ENCODE peak calls at places on chromosome 12, in six cellular contexts. One of them, this sample, is unnamed.

GRCh38 chr12:113088971-113089756 is 32.6 kb downstream of the DTX1 start:
- DNase-seq in T-cell: peak; percentile 25
- DNase-seq in left cardiac atrium: no peak
- DNase-seq in CD8-positive, alpha-beta memory T cell: peak; percentile 17
- DNase-seq in BJ: no peak
- DNase-seq in DMS 273 treated with DMSO at 0.1 percent for 48 hours: no peak
- DNase-seq in this sample: no peak

GRCh38 chr12:126343352-126343751 is 1278.1 kb downstream of the AACS start:
- DNase-seq in T-cell: no peak
- DNase-seq in left cardiac atrium: no peak
- DNase-seq in CD8-positive, alpha-beta memory T cell: no peak
- DNase-seq in BJ: no peak
- DNase-seq in DMS 273 treated with DMSO at 0.1 percent for 48 hours: no peak
- DNase-seq in this sample: no peak

GRCh38 chr12:53213348-53213747 is 6.3 kb upstream of the ITGB7 start:
- DNase-seq in T-cell: peak; percentile 86
- DNase-seq in left cardiac atrium: peak; percentile 91
- DNase-seq in CD8-positive, alpha-beta memory T cell: peak; percentile 80
- DNase-seq in BJ: no peak
- DNase-seq in DMS 273 treated with DMSO at 0.1 percent for 48 hours: peak; percentile 6
- DNase-seq in this sample: peak; percentile 86

GRCh38 chr12:71456316-71456715 is 16.7 kb downstream of the LGR5 start:
- DNase-seq in T-cell: no peak
- DNase-seq in left cardiac atrium: no peak
- DNase-seq in CD8-positive, alpha-beta memory T cell: no peak
- DNase-seq in BJ: no peak
- DNase-seq in DMS 273 treated with DMSO at 0.1 percent for 48 hours: no peak
- DNase-seq in this sample: no peak

GRCh38 chr12:8687846-8688601 is 9.8 kb upstream of the RIMKLB start:
- DNase-seq in T-cell: no peak
- DNase-seq in left cardiac atrium: peak; percentile 35
- DNase-seq in CD8-positive, alpha-beta memory T cell: no peak
- DNase-seq in BJ: no peak
- DNase-seq in DMS 273 treated with DMSO at 0.1 percent for 48 hours: peak; percentile 46
- DNase-seq in this sample: peak; percentile 67

GRCh38 chr12:104695453-104696148 is 238.9 kb downstream of the CHST11 start:
- DNase-seq in T-cell: peak; percentile 59
- DNase-seq in left cardiac atrium: no peak
- DNase-seq in CD8-positive, alpha-beta memory T cell: peak; percentile 72
- DNase-seq in BJ: no peak
- DNase-seq in DMS 273 treated with DMSO at 0.1 percent for 48 hours: no peak
- DNase-seq in this sample: no peak

GRCh38 chr12:105033851-105034250 is 47.7 kb downstream of the NOPCHAP1 start:
- DNase-seq in T-cell: no peak
- DNase-seq in left cardiac atrium: no peak
- DNase-seq in CD8-positive, alpha-beta memory T cell: no peak
- DNase-seq in BJ: no peak
- DNase-seq in DMS 273 treated with DMSO at 0.1 percent for 48 hours: no peak
- DNase-seq in this sample: no peak

GRCh38 chr12:2686280-2686646 is 108.5 kb upstream of the FKBP4 start:
- DNase-seq in T-cell: no peak
- DNase-seq in left cardiac atrium: no peak
- DNase-seq in CD8-positive, alpha-beta memory T cell: no peak
- DNase-seq in BJ: no peak
- DNase-seq in DMS 273 treated with DMSO at 0.1 percent for 48 hours: no peak
- DNase-seq in this sample: no peak

GRCh38 chr12:75481774-75482173 is 1.2 kb downstream of the GLIPR1 start:
- DNase-seq in T-cell: no peak
- DNase-seq in left cardiac atrium: no peak
- DNase-seq in CD8-positive, alpha-beta memory T cell: no peak
- DNase-seq in BJ: no peak
- DNase-seq in DMS 273 treated with DMSO at 0.1 percent for 48 hours: no peak
- DNase-seq in this sample: no peak

GRCh38 chr12:113232787-113233585 is 11.7 kb downstream of the TPCN1 start:
- DNase-seq in T-cell: peak; percentile 70
- DNase-seq in left cardiac atrium: no peak
- DNase-seq in CD8-positive, alpha-beta memory T cell: peak; percentile 82
- DNase-seq in BJ: no peak
- DNase-seq in DMS 273 treated with DMSO at 0.1 percent for 48 hours: peak; percentile 72
- DNase-seq in this sample: peak; percentile 48

GRCh38 chr12:15050664-15051063 is 77.8 kb downstream of the PDE6H start:
- DNase-seq in T-cell: peak; percentile 8
- DNase-seq in left cardiac atrium: no peak
- DNase-seq in CD8-positive, alpha-beta memory T cell: no peak
- DNase-seq in BJ: no peak
- DNase-seq in DMS 273 treated with DMSO at 0.1 percent for 48 hours: peak; percentile 16
- DNase-seq in this sample: no peak

GRCh38 chr12:2481346-2481745 is 313.4 kb upstream of the FKBP4 start:
- DNase-seq in T-cell: no peak
- DNase-seq in left cardiac atrium: no peak
- DNase-seq in CD8-positive, alpha-beta memory T cell: no peak
- DNase-seq in BJ: no peak
- DNase-seq in DMS 273 treated with DMSO at 0.1 percent for 48 hours: no peak
- DNase-seq in this sample: no peak

GRCh38 chr12:63857771-63858670 is 13.5 kb downstream of the SRGAP1 start:
- DNase-seq in T-cell: no peak
- DNase-seq in left cardiac atrium: no peak
- DNase-seq in CD8-positive, alpha-beta memory T cell: no peak
- DNase-seq in BJ: no peak
- DNase-seq in DMS 273 treated with DMSO at 0.1 percent for 48 hours: no peak
- DNase-seq in this sample: peak; percentile 28

GRCh38 chr12:3317481-3317815 is 173.6 kb upstream of the PRMT8 start:
- DNase-seq in T-cell: no peak
- DNase-seq in left cardiac atrium: no peak
- DNase-seq in CD8-positive, alpha-beta memory T cell: no peak
- DNase-seq in BJ: no peak
- DNase-seq in DMS 273 treated with DMSO at 0.1 percent for 48 hours: no peak
- DNase-seq in this sample: no peak

GRCh38 chr12:77888611-77889010 is 57.9 kb downstream of the NAV3 start:
- DNase-seq in T-cell: no peak
- DNase-seq in left cardiac atrium: no peak
- DNase-seq in CD8-positive, alpha-beta memory T cell: no peak
- DNase-seq in BJ: no peak
- DNase-seq in DMS 273 treated with DMSO at 0.1 percent for 48 hours: no peak
- DNase-seq in this sample: no peak

GRCh38 chr12:91490667-91491309 is 308.2 kb upstream of the DCN start:
- DNase-seq in T-cell: no peak
- DNase-seq in left cardiac atrium: no peak
- DNase-seq in CD8-positive, alpha-beta memory T cell: no peak
- DNase-seq in BJ: no peak
- DNase-seq in DMS 273 treated with DMSO at 0.1 percent for 48 hours: no peak
- DNase-seq in this sample: no peak

GRCh38 chr12:115999582-115999981 is 277.9 kb downstream of the MED13L start:
- DNase-seq in T-cell: no peak
- DNase-seq in left cardiac atrium: no peak
- DNase-seq in CD8-positive, alpha-beta memory T cell: no peak
- DNase-seq in BJ: no peak
- DNase-seq in DMS 273 treated with DMSO at 0.1 percent for 48 hours: no peak
- DNase-seq in this sample: no peak

GRCh38 chr12:7101694-7102131 is 7.3 kb downstream of the C1RL start:
- DNase-seq in T-cell: no peak
- DNase-seq in left cardiac atrium: no peak
- DNase-seq in CD8-positive, alpha-beta memory T cell: no peak
- DNase-seq in BJ: no peak
- DNase-seq in DMS 273 treated with DMSO at 0.1 percent for 48 hours: no peak
- DNase-seq in this sample: no peak

GRCh38 chr12:121490401-121491257 is 90.2 kb downstream of the KDM2B start:
- DNase-seq in T-cell: no peak
- DNase-seq in left cardiac atrium: no peak
- DNase-seq in CD8-positive, alpha-beta memory T cell: no peak
- DNase-seq in BJ: no peak
- DNase-seq in DMS 273 treated with DMSO at 0.1 percent for 48 hours: no peak
- DNase-seq in this sample: no peak

GRCh38 chr12:97794335-97794734 is 331.7 kb downstream of the RMST start:
- DNase-seq in T-cell: no peak
- DNase-seq in left cardiac atrium: no peak
- DNase-seq in CD8-positive, alpha-beta memory T cell: no peak
- DNase-seq in BJ: no peak
- DNase-seq in DMS 273 treated with DMSO at 0.1 percent for 48 hours: no peak
- DNase-seq in this sample: no peak

GRCh38 chr12:6852651-6853354 is 853 bp downstream of the USP5 start:
- DNase-seq in T-cell: peak; percentile 49
- DNase-seq in left cardiac atrium: peak; percentile 56
- DNase-seq in CD8-positive, alpha-beta memory T cell: peak; percentile 47
- DNase-seq in BJ: no peak
- DNase-seq in DMS 273 treated with DMSO at 0.1 percent for 48 hours: peak; percentile 32
- DNase-seq in this sample: peak; percentile 63

GRCh38 chr12:108613548-108613947 is 15.7 kb upstream of the TMEM119 start:
- DNase-seq in T-cell: no peak
- DNase-seq in left cardiac atrium: no peak
- DNase-seq in CD8-positive, alpha-beta memory T cell: no peak
- DNase-seq in BJ: no peak
- DNase-seq in DMS 273 treated with DMSO at 0.1 percent for 48 hours: no peak
- DNase-seq in this sample: no peak

GRCh38 chr12:101925352-101925751 is 48.0 kb downstream of the DRAM1 start:
- DNase-seq in T-cell: no peak
- DNase-seq in left cardiac atrium: peak; percentile 78
- DNase-seq in CD8-positive, alpha-beta memory T cell: no peak
- DNase-seq in BJ: peak; percentile 97
- DNase-seq in DMS 273 treated with DMSO at 0.1 percent for 48 hours: no peak
- DNase-seq in this sample: peak; percentile 7

GRCh38 chr12:124509676-124510300 is 57.6 kb downstream of the NCOR2 start:
- DNase-seq in T-cell: no peak
- DNase-seq in left cardiac atrium: peak; percentile 80
- DNase-seq in CD8-positive, alpha-beta memory T cell: no peak
- DNase-seq in BJ: peak; percentile 54
- DNase-seq in DMS 273 treated with DMSO at 0.1 percent for 48 hours: no peak
- DNase-seq in this sample: peak; percentile 87

GRCh38 chr12:57224973-57225679 is 4.4 kb upstream of the SHMT2 start:
- DNase-seq in T-cell: peak; percentile 77
- DNase-seq in left cardiac atrium: no peak
- DNase-seq in CD8-positive, alpha-beta memory T cell: peak; percentile 69
- DNase-seq in BJ: no peak
- DNase-seq in DMS 273 treated with DMSO at 0.1 percent for 48 hours: no peak
- DNase-seq in this sample: peak; percentile 78

GRCh38 chr12:88409257-88409656 is 171.0 kb downstream of the KITLG start:
- DNase-seq in T-cell: no peak
- DNase-seq in left cardiac atrium: no peak
- DNase-seq in CD8-positive, alpha-beta memory T cell: no peak
- DNase-seq in BJ: no peak
- DNase-seq in DMS 273 treated with DMSO at 0.1 percent for 48 hours: no peak
- DNase-seq in this sample: no peak

GRCh38 chr12:47231456-47231855 is 151.7 kb upstream of the AMIGO2 start:
- DNase-seq in T-cell: no peak
- DNase-seq in left cardiac atrium: no peak
- DNase-seq in CD8-positive, alpha-beta memory T cell: no peak
- DNase-seq in BJ: no peak
- DNase-seq in DMS 273 treated with DMSO at 0.1 percent for 48 hours: no peak
- DNase-seq in this sample: no peak